ENCODE peak calls at places on chromosome 1, in nine cellular contexts. F is stimulated activated CD4-positive, alpha-beta T cell treated with anti-CD3 and anti-CD28 coated beads, Interleukin-2, amount 100 ng/mL, for 24 hours; L is lower leg skin; A is Daoy; R is AG08395; U is dermis blood vessel endothelial cell; G is uterus; Y is T-helper 9 cell; X is AG08396. S is an unnamed sample.

GRCh38 chr1:156128749-156129682 is 14.5 kb downstream of the LMNA start:
- DNase-seq in F (no peak), L (no peak), A (no peak), R (no peak), U (peak; percentile 63), G (peak; percentile 83), Y (no peak), X (no peak), S (peak; percentile 75)

GRCh38 chr1:159938905-159939587 is 6.4 kb downstream of the IGSF9 start:
- DNase-seq in F (no peak), L (no peak), A (no peak), R (no peak), U (no peak), G (no peak), Y (no peak), X (no peak), S (no peak)

GRCh38 chr1:7515896-7516295 is 255.2 kb upstream of the VAMP3 start:
- DNase-seq in F (no peak), L (no peak), A (no peak), R (no peak), U (no peak), G (no peak), Y (no peak), X (no peak), S (no peak)

GRCh38 chr1:110393691-110394564 is 3.1 kb upstream of the SLC16A4 start:
- DNase-seq in F (no peak), L (no peak), A (peak; percentile 35), R (peak; percentile 57), U (peak; percentile 24), G (no peak), Y (no peak), X (peak; percentile 67), S (peak; percentile 75)

GRCh38 chr1:150141452-150141851 is 8.3 kb upstream of the PLEKHO1 start:
- DNase-seq in F (no peak), L (no peak), A (no peak), R (no peak), U (peak; percentile 67), G (no peak), Y (no peak), X (no peak), S (no peak)

GRCh38 chr1:211551628-211552465 is 27.1 kb downstream of the SLC30A1 start:
- DNase-seq in F (no peak), L (no peak), A (peak; percentile 61), R (no peak), U (peak; percentile 47), G (no peak), Y (no peak), X (no peak), S (peak; percentile 11)

GRCh38 chr1:36329817-36330216 is 6.4 kb upstream of the EVA1B start:
- DNase-seq in F (no peak), L (no peak), A (no peak), R (no peak), U (no peak), G (no peak), Y (no peak), X (no peak), S (no peak)

GRCh38 chr1:246067432-246068021 is 439.6 kb downstream of the SMYD3 start:
- DNase-seq in F (no peak), L (no peak), A (no peak), R (peak; percentile 63), U (no peak), G (no peak), Y (no peak), X (peak; percentile 61), S (peak; percentile 8)

GRCh38 chr1:93670141-93670540 is 11.5 kb downstream of the BCAR3 start:
- DNase-seq in F (no peak), L (no peak), A (peak; percentile 90), R (peak; percentile 79), U (peak; percentile 93), G (peak; percentile 40), Y (no peak), X (peak; percentile 59), S (peak; percentile 90)

GRCh38 chr1:77134359-77134758 is 84.9 kb downstream of the PIGK start:
- DNase-seq in F (no peak), L (no peak), A (no peak), R (peak; percentile 3), U (no peak), G (no peak), Y (no peak), X (peak; percentile 9), S (peak; percentile 7)

GRCh38 chr1:248841702-248842395 is 3.8 kb downstream of the ZNF672 start:
- DNase-seq in F (no peak), L (no peak), A (peak; percentile 23), R (peak; percentile 47), U (peak; percentile 69), G (no peak), Y (no peak), X (peak; percentile 52), S (peak; percentile 65)

GRCh38 chr1:229102741-229103480 is 168.0 kb upstream of the RAB4A start:
- DNase-seq in F (no peak), L (no peak), A (no peak), R (no peak), U (peak; percentile 4), G (no peak), Y (no peak), X (no peak), S (no peak)

GRCh38 chr1:167630568-167631385 is 745 bp downstream of the RCSD1 start:
- DNase-seq in F (peak; percentile 42), L (no peak), A (no peak), R (no peak), U (no peak), G (no peak), Y (no peak), X (no peak), S (no peak)

GRCh38 chr1:119794856-119795255 is 16.4 kb downstream of the REG4 start:
- DNase-seq in F (no peak), L (no peak), A (no peak), R (no peak), U (no peak), G (no peak), Y (no peak), X (no peak), S (no peak)

GRCh38 chr1:212606734-212607205 is 1.8 kb upstream of the ATF3 start:
- DNase-seq in F (peak; percentile 49), L (peak; percentile 76), A (peak; percentile 36), R (no peak), U (peak; percentile 38), G (peak; percentile 66), Y (peak; percentile 39), X (no peak), S (peak; percentile 52)

GRCh38 chr1:26408604-26409003 is 2.0 kb upstream of the LIN28A start:
- DNase-seq in F (peak; percentile 83), L (peak; percentile 58), A (peak; percentile 84), R (peak; percentile 88), U (peak; percentile 85), G (peak; percentile 54), Y (peak; percentile 82), X (peak; percentile 86), S (peak; percentile 90)

GRCh38 chr1:185874246-185874645 is 140.1 kb downstream of the HMCN1 start:
- DNase-seq in F (no peak), L (no peak), A (no peak), R (no peak), U (no peak), G (no peak), Y (no peak), X (no peak), S (no peak)

GRCh38 chr1:203124011-203124410 is 3.5 kb upstream of the ADORA1 start:
- DNase-seq in F (no peak), L (no peak), A (no peak), R (no peak), U (no peak), G (no peak), Y (no peak), X (no peak), S (no peak)

GRCh38 chr1:185894806-185895205 is 160.6 kb downstream of the HMCN1 start:
- DNase-seq in F (no peak), L (no peak), A (no peak), R (peak; percentile 15), U (no peak), G (no peak), Y (no peak), X (peak; percentile 7), S (peak; percentile 16)

GRCh38 chr1:94095744-94096469 is 25.0 kb downstream of the ABCA4 start:
- DNase-seq in F (no peak), L (no peak), A (peak; percentile 46), R (peak; percentile 50), U (no peak), G (peak; percentile 65), Y (no peak), X (peak; percentile 17), S (peak; percentile 54)

GRCh38 chr1:177227978-177228720 is 57.4 kb downstream of the BRINP2 start:
- DNase-seq in F (no peak), L (no peak), A (no peak), R (no peak), U (no peak), G (no peak), Y (no peak), X (no peak), S (no peak)

GRCh38 chr1:192860478-192861185 is 51.8 kb downstream of the RGS2 start:
- DNase-seq in F (no peak), L (no peak), A (no peak), R (no peak), U (no peak), G (no peak), Y (no peak), X (no peak), S (no peak)

GRCh38 chr1:35883681-35884155 is 709 bp downstream of the AGO1 start:
- DNase-seq in F (peak; percentile 55), L (peak; percentile 18), A (peak; percentile 49), R (peak; percentile 57), U (peak; percentile 50), G (peak; percentile 41), Y (peak; percentile 34), X (peak; percentile 65), S (peak; percentile 68)

GRCh38 chr1:67874501-67875111 is 41.3 kb upstream of the GNG12 start:
- DNase-seq in F (no peak), L (no peak), A (no peak), R (no peak), U (no peak), G (no peak), Y (no peak), X (no peak), S (peak; percentile 24)

GRCh38 chr1:213374369-213374768 is 323.3 kb downstream of the RPS6KC1 start:
- DNase-seq in F (peak; percentile 72), L (peak; percentile 21), A (peak; percentile 49), R (peak; percentile 76), U (peak; percentile 74), G (no peak), Y (peak; percentile 16), X (peak; percentile 55), S (peak; percentile 80)

GRCh38 chr1:101357444-101357986 is 120.7 kb downstream of the S1PR1 start:
- DNase-seq in F (peak; percentile 77), L (peak; percentile 72), A (peak; percentile 75), R (peak; percentile 90), U (peak; percentile 90), G (peak; percentile 34), Y (peak; percentile 50), X (peak; percentile 80), S (peak; percentile 91)

GRCh38 chr1:110770832-110771231 is 96.1 kb upstream of the KCNA3 start:
- DNase-seq in F (no peak), L (no peak), A (no peak), R (no peak), U (no peak), G (no peak), Y (no peak), X (no peak), S (no peak)

GRCh38 chr1:240737268-240737667 is 125.3 kb upstream of the GREM2 start:
- DNase-seq in F (no peak), L (no peak), A (no peak), R (peak; percentile 62), U (no peak), G (no peak), Y (no peak), X (no peak), S (peak; percentile 56)

GRCh38 chr1:15919316-15919715 is 56.6 kb downstream of the ZBTB17 start:
- DNase-seq in F (peak; percentile 72), L (no peak), A (peak; percentile 90), R (peak; percentile 22), U (no peak), G (no peak), Y (no peak), X (peak; percentile 40), S (peak; percentile 92)

GRCh38 chr1:115604508-115604907 is 37.3 kb upstream of the VANGL1 start:
- DNase-seq in F (no peak), L (no peak), A (no peak), R (no peak), U (no peak), G (no peak), Y (no peak), X (no peak), S (no peak)

GRCh38 chr1:168736450-168736980 is 7.5 kb upstream of the DPT start:
- DNase-seq in F (no peak), L (no peak), A (no peak), R (no peak), U (no peak), G (no peak), Y (no peak), X (no peak), S (no peak)